ENCODE peak calls at places on chromosomes 16 and 17, in seven cellular contexts. N is brain microvascular endothelial cell, B is foreskin fibroblast, P is left lung, O is testis, Z is RWPE2, D is tibial nerve. Y is an unnamed sample.

GRCh38 chr16:87541004-87541881 is 48.4 kb upstream of the ZCCHC14 start:
- DNase-seq in D (no peak), Z (no peak), B (peak), O (no peak), N (peak), P (no peak), Y (peak)

GRCh38 chr17:38613981-38614779 is 8.4 kb upstream of the SRCIN1 start:
- DNase-seq in B (no peak), O (no peak), Z (no peak), N (no peak), P (no peak), D (no peak), Y (no peak)

GRCh38 chr16:1677942-1678499 is at the start of gene JPT2:
- DNase-seq in P (peak), Z (peak), O (peak), D (peak), N (peak), B (peak), Y (peak)

GRCh38 chr16:2912330-2913199 is 834 bp downstream of the FLYWCH1 start:
- DNase-seq in O (no peak), B (no peak), Z (no peak), D (no peak), N (peak), P (no peak), Y (peak)

GRCh38 chr17:41549596-41550039 is 21.5 kb upstream of the KRT19 start:
- DNase-seq in O (peak), P (no peak), B (no peak), D (no peak), N (no peak), Z (no peak), Y (no peak)

GRCh38 chr17:42407289-42407836 is 15.7 kb downstream of the CAVIN1 start:
- DNase-seq in D (peak), P (peak), N (no peak), O (peak), Z (peak), B (peak), Y (peak)

GRCh38 chr16:87922250-87922871 is 14.0 kb downstream of the CA5A start:
- DNase-seq in B (no peak), Z (no peak), P (no peak), D (no peak), O (peak), N (no peak), Y (no peak)

GRCh38 chr17:4499431-4500187 is 928 bp downstream of the SPNS2 start:
- DNase-seq in D (no peak), N (no peak), P (no peak), O (no peak), B (no peak), Z (no peak), Y (no peak)

GRCh38 chr17:37047631-37048104 is 98.9 kb downstream of the AATF start:
- DNase-seq in D (peak), O (peak), N (peak), P (peak), Z (no peak), B (peak), Y (peak)

GRCh38 chr17:64386412-64387144 is 4.1 kb downstream of the PECAM1 start:
- DNase-seq in Z (no peak), B (no peak), D (no peak), P (no peak), O (no peak), N (no peak), Y (no peak)

GRCh38 chr17:236641-237405 is 55.4 kb upstream of the DOC2B start:
- DNase-seq in D (no peak), N (no peak), P (peak), O (no peak), B (no peak), Z (peak), Y (no peak)

GRCh38 chr17:2187758-2188157 is 115.8 kb downstream of the SMG6 start:
- DNase-seq in N (no peak), O (no peak), P (no peak), D (no peak), B (no peak), Z (no peak), Y (no peak)

GRCh38 chr16:77679901-77680300 is 42.4 kb upstream of the NUDT7 start:
- DNase-seq in P (no peak), O (no peak), Z (no peak), B (no peak), N (no peak), D (no peak), Y (peak)

GRCh38 chr17:5919104-5919503 is 151.1 kb upstream of the WSCD1 start:
- DNase-seq in P (no peak), D (no peak), B (no peak), Z (no peak), N (no peak), O (no peak), Y (no peak)

GRCh38 chr16:87461466-87461975 is 31.3 kb downstream of the ZCCHC14 start:
- DNase-seq in P (peak), B (no peak), O (peak), D (peak), N (no peak), Z (peak), Y (no peak)

GRCh38 chr16:9647981-9648701 is 534.1 kb downstream of the GRIN2A start:
- DNase-seq in D (no peak), N (peak), P (no peak), B (peak), O (peak), Z (no peak), Y (peak)

GRCh38 chr17:78168906-78169793 is 769 bp downstream of the SYNGR2 start:
- DNase-seq in N (peak), B (peak), P (peak), Z (peak), D (no peak), O (peak), Y (peak)

GRCh38 chr17:65595071-65595655 is 33.7 kb upstream of the AXIN2 start:
- DNase-seq in B (no peak), N (no peak), O (no peak), D (no peak), Z (no peak), P (no peak), Y (peak)

GRCh38 chr16:81956213-81956948 is 54.9 kb downstream of the SDR42E1 start:
- DNase-seq in Z (no peak), P (peak), O (no peak), B (peak), N (no peak), D (no peak), Y (peak)

GRCh38 chr17:2959371-2960130 is 103.9 kb downstream of the OR1D5 start:
- DNase-seq in P (no peak), N (no peak), Z (no peak), O (peak), B (no peak), D (no peak), Y (no peak)

GRCh38 chr16:30084816-30085159 is 6.9 kb downstream of the TBX6 start:
- DNase-seq in O (no peak), N (no peak), D (peak), P (no peak), B (no peak), Z (no peak), Y (peak)

GRCh38 chr17:80769516-80769915 is 222.1 kb upstream of the CHMP6 start:
- DNase-seq in D (no peak), B (no peak), P (peak), Z (no peak), O (no peak), N (no peak), Y (no peak)

GRCh38 chr17:29618272-29619065 is 4.2 kb downstream of the CORO6 start:
- DNase-seq in D (no peak), B (no peak), O (no peak), P (no peak), N (no peak), Z (no peak), Y (no peak)

GRCh38 chr16:55661842-55662479 is 6.2 kb downstream of the SLC6A2 start:
- DNase-seq in D (no peak), Z (peak), B (no peak), N (no peak), O (no peak), P (no peak), Y (peak)

GRCh38 chr16:4392382-4393242 is 21.0 kb downstream of the VASN start:
- DNase-seq in N (no peak), O (no peak), Z (no peak), P (no peak), B (peak), D (peak), Y (peak)

GRCh38 chr17:2044263-2044894 is 2.6 kb downstream of the OVCA2 start:
- DNase-seq in P (no peak), Z (no peak), B (no peak), O (no peak), D (no peak), N (no peak), Y (no peak)

GRCh38 chr16:88599092-88599733 is 29.0 kb downstream of the ZC3H18 start:
- DNase-seq in O (peak), P (peak), Z (no peak), D (peak), N (no peak), B (no peak), Y (no peak)

GRCh38 chr17:77247048-77247541 is 106.3 kb downstream of the SEC14L1 start:
- DNase-seq in B (peak), Z (peak), N (peak), O (peak), P (peak), D (peak), Y (peak)

DNA sequence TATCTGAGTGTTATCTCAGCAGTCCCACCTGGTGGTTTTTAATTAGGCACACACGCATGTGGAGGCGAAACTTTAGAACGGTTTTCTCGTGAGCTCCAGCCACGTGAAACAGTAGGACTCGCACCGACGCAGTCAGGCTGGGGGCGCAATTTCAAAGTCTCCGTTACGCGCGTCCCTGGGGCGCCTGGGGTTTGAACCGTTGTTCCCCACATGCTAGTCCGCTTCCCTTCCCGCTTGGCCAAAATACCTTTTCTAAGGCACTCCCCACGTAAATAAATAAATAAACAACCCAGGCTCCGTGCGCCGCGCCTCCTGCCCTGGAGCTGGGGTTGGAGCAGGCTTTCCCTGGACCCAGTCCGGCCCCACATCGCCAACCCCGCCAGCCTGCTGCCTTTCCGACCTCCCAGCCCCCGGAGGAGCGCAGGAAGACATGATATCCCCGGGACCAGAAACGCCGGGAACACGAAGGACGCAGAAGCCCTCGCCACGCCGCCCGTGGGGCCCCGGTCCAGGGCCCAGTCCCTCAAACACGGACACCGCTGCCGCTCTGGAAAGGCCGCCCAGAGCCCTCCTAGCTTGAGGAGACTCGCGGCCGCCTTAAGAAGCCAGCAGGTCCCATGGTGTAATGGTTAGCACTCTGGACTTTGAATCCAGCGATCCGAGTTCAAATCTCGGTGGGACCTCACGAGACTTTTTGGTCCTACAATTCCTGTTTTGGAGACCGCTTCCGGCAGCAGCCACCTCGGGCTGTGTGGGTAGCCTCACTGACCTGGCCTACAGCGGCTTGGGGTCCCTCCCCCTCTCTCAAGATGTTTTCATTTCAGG is 18.2 kb downstream of the GNGT2 start:
- DNase-seq in O (peak), Z (peak), N (peak), P (peak), B (peak), D (peak), Y (peak)
- TF ChIP-seq CTCF in O (no peak), Z (peak), N (peak), P (no peak), B (peak), D (peak), Y (peak)

GRCh38 chr17:73285916-73286862 is 24.5 kb upstream of the CPSF4L start:
- DNase-seq in D (no peak), P (no peak), O (no peak), Z (no peak), N (no peak), B (no peak), Y (no peak)
- H3K4me3 ChIP-seq in D (no peak), P (no peak), O (no peak), Z (no peak), N (no peak), B (no peak), Y (no peak)

GRCh38 chr16:23535901-23536300 is 21.2 kb downstream of the EARS2 start:
- DNase-seq in P (no peak), B (no peak), O (no peak), D (no peak), N (no peak), Z (no peak), Y (no peak)

GRCh38 chr16:23544436-23544835 is 12.7 kb downstream of the EARS2 start:
- DNase-seq in B (no peak), N (no peak), Z (no peak), D (no peak), O (no peak), P (no peak), Y (no peak)

GRCh38 chr16:23538919-23539278 is 18.3 kb downstream of the EARS2 start:
- DNase-seq in P (no peak), O (no peak), N (no peak), B (no peak), D (no peak), Z (no peak), Y (no peak)

GRCh38 chr16:23537390-23537789 is 19.8 kb downstream of the EARS2 start:
- DNase-seq in N (no peak), P (no peak), O (no peak), B (no peak), Z (no peak), D (no peak), Y (no peak)

DNA sequence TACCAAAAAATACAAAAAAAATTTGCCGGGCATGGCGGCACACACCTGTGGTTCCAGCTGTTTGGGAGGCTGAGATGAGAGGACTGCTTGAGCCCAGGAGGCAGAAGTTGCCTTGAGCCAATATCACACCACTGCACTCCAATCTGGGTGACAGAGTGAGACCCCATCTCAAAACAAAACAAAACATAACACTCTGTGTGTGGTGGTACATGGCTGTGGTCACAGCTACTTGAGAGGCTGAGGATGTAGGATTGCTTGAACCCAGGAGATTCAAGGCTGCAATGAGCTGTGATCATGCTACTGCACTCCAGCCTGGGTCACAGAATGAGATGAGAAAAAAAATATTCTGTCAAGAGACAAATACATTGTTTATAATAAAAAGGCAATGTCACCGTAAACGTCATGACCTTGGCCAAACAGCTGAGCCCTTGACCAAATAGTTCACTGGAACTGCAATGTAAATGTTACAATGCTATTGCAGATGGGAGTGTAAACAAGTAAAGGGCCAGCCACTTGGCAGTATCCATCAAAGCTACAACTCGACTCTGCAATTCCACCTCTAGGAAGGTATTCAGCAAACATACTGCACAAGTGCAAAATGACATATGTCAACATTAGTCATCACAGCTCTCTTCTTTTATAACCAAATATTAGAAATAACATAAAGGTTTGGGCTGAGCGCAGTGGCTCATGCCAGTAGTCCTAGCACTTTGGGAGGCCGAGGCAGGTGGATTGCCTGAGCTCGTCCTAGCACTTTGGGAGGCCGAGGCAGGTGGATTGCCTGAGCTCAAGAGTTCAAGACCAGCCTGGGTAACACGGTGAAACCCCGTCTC is 16.9 kb downstream of the EARS2 start:
- DNase-seq in P (no peak), N (no peak), Z (no peak), D (no peak), O (no peak), B (no peak), Y (no peak)
- TF ChIP-seq CTCF in P (no peak), N (no peak), Z (no peak), D (no peak), O (no peak), B (no peak), Y (no peak)

GRCh38 chr17:73901249-73901648 is 257.0 kb upstream of the SDK2 start:
- DNase-seq in Z (no peak), N (no peak), O (no peak), B (no peak), P (no peak), D (no peak), Y (no peak)
- H3K4me3 ChIP-seq in Z (no peak), N (no peak), O (peak), B (no peak), P (peak), D (no peak), Y (no peak)